ENCODE peak calls at places on chromosome 9, in five cellular contexts. Q, H, Z, B and J are unnamed samples.

GRCh38 chr9:121670447-121670846 is 19.0 kb downstream of the DAB2IP start:
- DNase-seq in Q (peak), H (peak), Z (no peak), B (peak), J (peak)

GRCh38 chr9:81621111-81621510 is 68.2 kb downstream of the TLE1 start:
- DNase-seq in Q (no peak), H (no peak), Z (no peak), B (no peak), J (no peak)

GRCh38 chr9:116592926-116593325 is 94.2 kb upstream of the TRIM32 start:
- DNase-seq in Q (no peak), H (peak), Z (no peak), B (no peak), J (peak)

GRCh38 chr9:2478421-2478820 is 143.2 kb upstream of the VLDLR start:
- DNase-seq in Q (no peak), H (no peak), Z (no peak), B (no peak), J (no peak)

GRCh38 chr9:33676746-33677505 is 118.4 kb upstream of the PRSS3 start:
- DNase-seq in Q (no peak), H (peak), Z (no peak), B (peak), J (no peak)

GRCh38 chr9:127424669-127424986 is 446 bp downstream of the ZNF79 start:
- DNase-seq in Q (no peak), H (no peak), Z (peak), B (no peak), J (no peak)

GRCh38 chr9:27471789-27472585 is 52.1 kb upstream of the IFNK start:
- DNase-seq in Q (no peak), H (peak), Z (no peak), B (no peak), J (no peak)

GRCh38 chr9:107750741-107751521 is 261.4 kb upstream of the KLF4 start:
- DNase-seq in Q (peak), H (peak), Z (no peak), B (peak), J (peak)

GRCh38 chr9:14806941-14807340 is 84.4 kb upstream of the CER1 start:
- DNase-seq in Q (peak), H (peak), Z (no peak), B (no peak), J (no peak)

GRCh38 chr9:131982102-131982501 is 97.6 kb downstream of the MED27 start:
- DNase-seq in Q (no peak), H (no peak), Z (no peak), B (no peak), J (no peak)

GRCh38 chr9:90502134-90502533 is 140.5 kb downstream of the DIRAS2 start:
- DNase-seq in Q (no peak), H (no peak), Z (no peak), B (no peak), J (no peak)

GRCh38 chr9:112048924-112049785 is 125.9 kb downstream of the SUSD1 start:
- DNase-seq in Q (no peak), H (peak), Z (no peak), B (no peak), J (peak)

GRCh38 chr9:12822111-12822510 is 47.3 kb downstream of the LURAP1L start:
- DNase-seq in Q (no peak), H (peak), Z (no peak), B (no peak), J (no peak)

GRCh38 chr9:106019017-106019692 is 324.8 kb downstream of the TMEM38B start:
- DNase-seq in Q (peak), H (no peak), Z (no peak), B (no peak), J (no peak)

GRCh38 chr9:127004946-127005769 is 90.6 kb downstream of the RALGPS1 start:
- DNase-seq in Q (peak), H (peak), Z (peak), B (no peak), J (peak)

GRCh38 chr9:127805620-127806019 is 2.9 kb downstream of the FPGS start:
- DNase-seq in Q (peak), H (no peak), Z (no peak), B (no peak), J (no peak)

GRCh38 chr9:131799177-131799823 is 59.4 kb upstream of the RAPGEF1 start:
- DNase-seq in Q (peak), H (peak), Z (peak), B (no peak), J (peak)

GRCh38 chr9:34558911-34559615 is 30.5 kb downstream of the CNTFR start:
- DNase-seq in Q (no peak), H (no peak), Z (no peak), B (no peak), J (no peak)

GRCh38 chr9:133103987-133104505 is 17.0 kb downstream of the RALGDS start:
- DNase-seq in Q (no peak), H (no peak), Z (no peak), B (peak), J (no peak)

GRCh38 chr9:76456202-76456926 is 2.6 kb upstream of the GCNT1 start:
- DNase-seq in Q (peak), H (peak), Z (peak), B (no peak), J (peak)

GRCh38 chr9:34374339-34374738 is 2.4 kb downstream of the MYORG start:
- DNase-seq in Q (no peak), H (no peak), Z (no peak), B (no peak), J (no peak)

GRCh38 chr9:70679845-70680244 is 265.4 kb upstream of the KLF9 start:
- DNase-seq in Q (peak), H (no peak), Z (no peak), B (no peak), J (peak)

GRCh38 chr9:122386316-122386872 is 15.6 kb downstream of the PTGS1 start:
- DNase-seq in Q (no peak), H (no peak), Z (no peak), B (peak), J (no peak)

GRCh38 chr9:137038916-137039315 is 7.0 kb upstream of the FUT7 start:
- DNase-seq in Q (no peak), H (no peak), Z (no peak), B (no peak), J (no peak)

GRCh38 chr9:72041775-72042194 is 18.6 kb downstream of the C9orf57 start:
- DNase-seq in Q (peak), H (peak), Z (no peak), B (peak), J (peak)

GRCh38 chr9:134398756-134399155 is 72.5 kb downstream of the RXRA start:
- DNase-seq in Q (no peak), H (no peak), Z (no peak), B (no peak), J (no peak)
- TF ChIP-seq CTCF in Q (no peak), H (no peak), Z (no peak), B (no peak), J (no peak)

DNA sequence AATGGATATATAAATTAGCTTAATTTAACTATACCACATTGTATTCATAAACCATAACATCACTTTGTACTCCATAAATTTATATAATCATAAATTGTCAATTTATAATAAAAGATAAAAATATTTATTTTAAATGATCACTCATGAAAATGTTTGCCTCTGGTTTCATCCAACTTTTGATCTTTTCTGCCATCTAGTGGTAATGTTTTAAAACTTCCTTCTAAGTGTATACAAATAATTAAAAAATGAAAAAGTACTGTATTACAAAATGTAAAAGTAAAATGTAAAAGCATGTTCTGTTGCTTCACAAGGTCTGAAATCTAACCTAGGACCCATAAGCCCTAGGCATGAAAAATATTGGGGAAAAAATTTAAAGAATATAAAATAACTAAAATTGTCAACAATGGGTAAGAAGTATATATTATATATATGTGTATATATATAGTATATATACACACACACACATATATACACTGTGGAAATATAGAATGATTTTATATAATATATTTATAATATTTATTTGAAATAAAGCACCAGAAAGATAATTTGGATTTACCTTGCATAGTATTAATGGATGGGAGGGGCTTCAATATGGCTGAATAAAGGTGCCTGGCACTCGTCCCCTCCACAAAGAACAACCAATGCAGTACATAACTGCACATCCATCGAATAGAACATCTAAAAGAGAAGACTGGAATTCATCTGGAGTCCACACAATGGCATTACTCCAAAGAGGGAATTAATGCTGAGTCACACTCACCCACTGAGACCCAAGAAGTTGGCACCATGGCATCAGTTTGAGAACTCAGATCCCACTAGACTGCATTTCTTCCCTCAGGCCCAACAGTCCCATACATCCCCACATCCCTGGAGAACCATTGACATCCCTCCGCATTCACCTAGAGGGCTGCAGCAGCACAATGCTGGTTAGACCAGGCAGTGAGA is 32.5 kb downstream of the ANXA1 start:
- DNase-seq in Q (peak), H (peak), Z (no peak), B (no peak), J (peak)
- TF ChIP-seq CTCF in Q (peak), H (peak), Z (peak), B (peak), J (peak)

GRCh38 chr9:37001461-37001860 is 32.6 kb downstream of the PAX5 start:
- DNase-seq in Q (no peak), H (peak), Z (no peak), B (no peak), J (no peak)

GRCh38 chr9:37002413-37003217 is 31.5 kb downstream of the PAX5 start:
- DNase-seq in Q (no peak), H (no peak), Z (no peak), B (no peak), J (no peak)

GRCh38 chr9:37002036-37002412 is 32.0 kb downstream of the PAX5 start:
- DNase-seq in Q (no peak), H (no peak), Z (no peak), B (no peak), J (no peak)

GRCh38 chr9:36997414-36997813 is 36.7 kb downstream of the PAX5 start:
- DNase-seq in Q (no peak), H (peak), Z (no peak), B (no peak), J (peak)

DNA sequence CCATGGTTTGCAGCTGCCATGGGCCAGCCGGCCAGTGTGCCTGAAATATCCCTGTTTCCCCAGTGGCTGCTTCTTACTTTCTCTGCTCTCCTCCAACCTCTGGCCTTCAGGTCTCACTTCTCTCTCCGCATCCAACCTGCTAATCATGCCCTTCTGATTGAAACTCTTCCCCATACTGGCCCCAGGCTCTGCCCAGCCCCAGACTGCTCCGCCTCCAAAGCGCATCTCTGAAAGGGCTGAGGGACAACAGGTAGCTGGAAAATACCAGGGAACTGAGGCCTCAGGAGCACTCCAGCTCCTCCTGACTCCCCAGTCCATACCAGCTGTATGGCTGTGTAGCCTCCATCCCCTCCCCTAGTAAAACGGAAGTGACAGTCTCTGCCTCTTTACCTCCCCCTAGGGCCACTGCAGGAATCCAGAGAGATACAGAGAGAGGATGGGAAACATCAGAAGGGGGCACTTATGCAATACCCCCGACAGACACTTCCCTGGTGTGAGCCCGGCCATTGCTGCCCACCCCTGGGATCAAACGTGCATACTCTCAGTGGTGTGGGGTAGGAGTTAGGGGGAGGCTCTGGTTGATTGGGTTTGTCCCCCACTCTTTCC is 34.2 kb downstream of the PAX5 start:
- DNase-seq in Q (no peak), H (no peak), Z (no peak), B (no peak), J (no peak)
- TF ChIP-seq CTCF in Q (no peak), H (no peak), Z (no peak), B (no peak), J (no peak)

GRCh38 chr9:75431388-75431787 is 343.1 kb downstream of the OSTF1 start:
- DNase-seq in Q (no peak), H (no peak), Z (no peak), B (no peak), J (no peak)
- TF ChIP-seq CTCF in Q (no peak), H (no peak), Z (no peak), B (no peak), J (no peak)

GRCh38 chr9:4030751-4031150 is 269.1 kb downstream of the GLIS3 start:
- DNase-seq in Q (no peak), H (no peak), Z (no peak), B (no peak), J (peak)
- TF ChIP-seq CTCF in Q (no peak), H (no peak), Z (no peak), B (no peak), J (no peak)